ENCODE peak calls at places on chromosomes 13 and 19, in ten cellular contexts. I is erythroblast, X is AG04450, Z is hepatic stellate cell, G is frontal cortex, H is MV-4-11, S is breast epithelium, Y is mesothelial cell of epicardium, O is epithelial cell of prostate, Q is GM23338. E is an unnamed sample.

GRCh38 chr19:45492627-45493470 is 4.0 kb downstream of the RTN2 start:
- DNase-seq in I (peak), X (no peak), Z (peak), G (no peak), H (peak), S (peak), Y (peak), O (no peak), Q (peak), E (no peak)

GRCh38 chr19:14530505-14530904 is 1.1 kb downstream of the TECR start:
- DNase-seq in I (no peak), X (no peak), Z (no peak), G (no peak), H (peak), S (no peak), Y (no peak), O (no peak), Q (no peak), E (no peak)

GRCh38 chr13:98150836-98151489 is 8.1 kb downstream of the FARP1 start:
- DNase-seq in I (no peak), X (no peak), Z (no peak), G (no peak), H (no peak), S (no peak), Y (no peak), O (no peak), Q (no peak), E (no peak)

GRCh38 chr19:54464624-54465266 is 1.2 kb upstream of the LENG9 start:
- DNase-seq in I (peak), X (no peak), Z (peak), G (peak), H (peak), S (peak), Y (no peak), O (no peak), Q (peak), E (peak)

GRCh38 chr19:18475004-18475453 is 37.1 kb upstream of the ISYNA1 start:
- DNase-seq in I (no peak), X (no peak), Z (no peak), G (no peak), H (no peak), S (no peak), Y (no peak), O (no peak), Q (no peak), E (no peak)

GRCh38 chr19:28316464-28316863 is 896.5 kb downstream of the UQCRFS1 start:
- DNase-seq in I (no peak), X (no peak), Z (no peak), G (no peak), H (no peak), S (no peak), Y (no peak), O (no peak), Q (no peak), E (no peak)

GRCh38 chr13:20828540-20829364 is 55.0 kb upstream of the EEF1AKMT1 start:
- DNase-seq in I (peak), X (no peak), Z (peak), G (no peak), H (peak), S (no peak), Y (no peak), O (no peak), Q (peak), E (no peak)

GRCh38 chr19:14218615-14219330 is 12.8 kb upstream of the ADGRL1 start:
- DNase-seq in I (no peak), X (no peak), Z (no peak), G (no peak), H (peak), S (no peak), Y (no peak), O (no peak), Q (no peak), E (no peak)

GRCh38 chr13:51148952-51149573 is 38.0 kb upstream of the C13orf42 start:
- DNase-seq in I (peak), X (peak), Z (peak), G (peak), H (no peak), S (peak), Y (peak), O (no peak), Q (peak), E (no peak)

GRCh38 chr13:26965976-26966375 is 205.4 kb upstream of the GPR12 start:
- DNase-seq in I (no peak), X (peak), Z (peak), G (no peak), H (no peak), S (no peak), Y (no peak), O (no peak), Q (no peak), E (no peak)

GRCh38 chr13:112702983-112703379 is 13.1 kb downstream of the ATP11A start:
- DNase-seq in I (peak), X (no peak), Z (no peak), G (no peak), H (peak), S (no peak), Y (no peak), O (no peak), Q (no peak), E (no peak)

GRCh38 chr13:34335662-34336007 is 517.7 kb downstream of the RFC3 start:
- DNase-seq in I (no peak), X (no peak), Z (no peak), G (no peak), H (no peak), S (no peak), Y (no peak), O (no peak), Q (no peak), E (no peak)

GRCh38 chr19:30743702-30744101 is 371.5 kb downstream of the ZNF536 start:
- DNase-seq in I (no peak), X (no peak), Z (no peak), G (no peak), H (no peak), S (no peak), Y (no peak), O (no peak), Q (no peak), E (no peak)

GRCh38 chr13:98752942-98753290 is 444 bp upstream of the SLC15A1 start:
- DNase-seq in I (no peak), X (no peak), Z (no peak), G (no peak), H (no peak), S (no peak), Y (no peak), O (no peak), Q (no peak), E (no peak)